ENCODE peak calls at places on chromosome 13, in seven cellular contexts. N is PC-3, Y is epithelial cell of esophagus, J is posterior vena cava, L is NCI-H1436, S is mucosa of descending colon, T is AG09319. K is an unnamed sample.

GRCh38 chr13:36758345-36758744 is 60.7 kb upstream of the RFXAP start:
- DNase-seq in N (no peak), Y (no peak), J (no peak), L (peak), S (peak), T (no peak), K (no peak)

GRCh38 chr13:111211789-111212516 is 96.8 kb downstream of the ARHGEF7 start:
- DNase-seq in N (no peak), Y (no peak), J (no peak), L (no peak), S (no peak), T (no peak), K (no peak)

GRCh38 chr13:113814435-113814821 is 49.4 kb downstream of the GAS6 start:
- DNase-seq in N (peak), Y (no peak), J (no peak), L (no peak), S (no peak), T (no peak), K (peak)

GRCh38 chr13:45681101-45681500 is 21.0 kb upstream of the CBY2 start:
- DNase-seq in N (no peak), Y (no peak), J (no peak), L (no peak), S (no peak), T (no peak), K (no peak)

GRCh38 chr13:91326156-91326555 is 21.3 kb upstream of the MIR17HG start:
- DNase-seq in N (peak), Y (no peak), J (no peak), L (no peak), S (no peak), T (no peak), K (no peak)

GRCh38 chr13:30196025-30196424 is 111.3 kb downstream of the KATNAL1 start:
- DNase-seq in N (peak), Y (no peak), J (no peak), L (no peak), S (no peak), T (no peak), K (no peak)

GRCh38 chr13:99064624-99065249 is 86.9 kb upstream of the DOCK9 start:
- DNase-seq in N (no peak), Y (no peak), J (no peak), L (no peak), S (no peak), T (no peak), K (no peak)

GRCh38 chr13:22648325-22648758 is 532.4 kb upstream of the SGCG start:
- DNase-seq in N (no peak), Y (no peak), J (no peak), L (no peak), S (no peak), T (no peak), K (no peak)

GRCh38 chr13:25848822-25849740 is 202.7 kb downstream of the SHISA2 start:
- DNase-seq in N (no peak), Y (no peak), J (no peak), L (no peak), S (no peak), T (no peak), K (no peak)

GRCh38 chr13:44710576-44710975 is 134.4 kb upstream of the TSC22D1 start:
- DNase-seq in N (peak), Y (peak), J (no peak), L (no peak), S (no peak), T (peak), K (no peak)

GRCh38 chr13:38542601-38543000 is 144.3 kb upstream of the FREM2 start:
- DNase-seq in N (peak), Y (peak), J (no peak), L (no peak), S (no peak), T (no peak), K (no peak)

GRCh38 chr13:77584111-77584510 is 48.6 kb downstream of the SCEL start:
- DNase-seq in N (no peak), Y (peak), J (no peak), L (no peak), S (no peak), T (no peak), K (no peak)

GRCh38 chr13:95059306-95059705 is 241.9 kb downstream of the ABCC4 start:
- DNase-seq in N (no peak), Y (no peak), J (no peak), L (no peak), S (no peak), T (no peak), K (no peak)

GRCh38 chr13:23427342-23428182 is 5.9 kb downstream of the SACS start:
- DNase-seq in N (peak), Y (peak), J (peak), L (no peak), S (no peak), T (peak), K (no peak)